ENCODE peak calls at places on chromosomes 12 and 14, in seven cellular contexts. C is kidney; M is Peyer's patch; W is MM.1S; Q is adipocyte; Y is naive thymus-derived CD4-positive, alpha-beta T cell; X is CD8-positive, alpha-beta T cell. R is an unnamed sample. For H3K4me1 and H3K9me3, the result is how much of the 10 kb centered on the place peaks cover.

GRCh38 chr12:7060353-7060954 is at the start of gene C1S:
- DNase-seq in W (no peak), M (peak), Y (no peak), Q (peak), X (no peak), C (peak), R (no peak)

GRCh38 chr14:71574976-71575375 is 357.3 kb upstream of the RGS6 start:
- DNase-seq in X (no peak), C (no peak), Q (peak), M (no peak), W (no peak), Y (no peak), R (no peak)

GRCh38 chr12:12461281-12461922 is 101.3 kb downstream of the DUSP16 start:
- DNase-seq in Y (no peak), Q (no peak), X (no peak), W (no peak), M (no peak), C (no peak), R (no peak)

GRCh38 chr12:39685854-39686608 is 66.4 kb upstream of the ABCD2 start:
- DNase-seq in Y (no peak), M (no peak), C (no peak), Q (no peak), W (no peak), X (no peak), R (peak)

GRCh38 chr12:100268835-100269564 is 2.0 kb downstream of the SCYL2 start:
- DNase-seq in M (no peak), X (no peak), Y (no peak), W (no peak), C (no peak), Q (peak), R (no peak)

GRCh38 chr12:4288296-4289019 is 14.9 kb downstream of the CCND2 start:
- DNase-seq in Y (no peak), W (no peak), Q (no peak), X (no peak), M (no peak), C (no peak), R (no peak)

GRCh38 chr12:104758771-104759170 is 199.3 kb downstream of the SLC41A2 start:
- DNase-seq in Q (no peak), C (no peak), X (no peak), Y (no peak), M (no peak), W (no peak), R (no peak)

GRCh38 chr14:60349663-60350365 is 100.8 kb downstream of the PPM1A start:
- DNase-seq in W (peak), Y (peak), M (peak), C (no peak), X (no peak), Q (peak), R (peak)

GRCh38 chr14:33848706-33849454 is 102.0 kb downstream of the EGLN3 start:
- DNase-seq in C (peak), Q (no peak), X (no peak), M (peak), Y (no peak), W (no peak), R (no peak)

GRCh38 chr14:32076278-32077080 is 625 bp upstream of the ARHGAP5 start:
- DNase-seq in Q (peak), M (peak), W (peak), X (peak), C (peak), Y (peak), R (peak)

GRCh38 chr12:76341436-76342030 is 6.7 kb downstream of the BBS10 start:
- DNase-seq in Y (no peak), W (no peak), Q (peak), X (no peak), M (no peak), C (no peak), R (no peak)

GRCh38 chr14:56702515-56702914 is 107.8 kb downstream of the OTX2 start:
- DNase-seq in M (no peak), W (no peak), Q (no peak), Y (no peak), C (no peak), X (no peak), R (no peak)

GRCh38 chr12:39887824-39888223 is 218.1 kb downstream of the SLC2A13 start:
- DNase-seq in X (no peak), M (no peak), W (no peak), C (no peak), Y (no peak), Q (no peak), R (no peak)

GRCh38 chr12:71565568-71565967 is 98.1 kb downstream of the ZFC3H1 start:
- DNase-seq in M (no peak), W (no peak), Q (no peak), C (no peak), X (no peak), Y (no peak), R (no peak)

DNA sequence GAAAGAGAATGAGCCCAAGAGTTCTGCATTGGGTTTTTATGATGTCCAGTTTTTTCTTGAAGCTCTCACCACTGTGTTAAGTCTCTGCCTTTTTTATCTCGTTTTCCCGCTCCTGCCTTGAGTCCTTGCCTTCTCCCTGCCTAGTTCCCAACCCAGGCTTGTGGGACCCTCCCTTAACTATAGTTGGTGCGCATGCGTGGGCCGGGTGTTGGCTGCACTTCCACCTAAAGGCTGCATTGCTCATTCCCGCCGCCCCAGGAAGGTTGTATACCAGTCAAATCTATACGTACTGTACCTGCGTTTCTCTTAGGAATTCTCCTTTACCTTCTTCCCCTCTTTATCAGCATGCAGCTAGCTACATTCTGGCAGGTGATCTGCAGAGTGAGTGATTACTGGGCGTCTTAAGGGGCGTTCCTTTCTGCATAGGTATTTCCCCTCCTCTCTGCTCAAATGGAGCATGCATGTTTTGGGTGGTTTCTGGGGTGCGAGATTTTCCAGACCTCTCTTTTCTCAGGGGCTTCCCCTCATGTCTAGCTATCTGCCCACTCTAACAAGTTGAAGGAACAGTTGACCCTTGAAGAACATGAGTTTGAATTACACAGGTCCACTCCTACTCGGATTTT is 6.6 kb upstream of the REP15 start:
- DNase-seq in M (no peak), W (no peak), Y (no peak), X (no peak), C (no peak), Q (no peak), R (no peak)
- H3K4me1 ChIP-seq in M (under half), W (under half), Y (under half), X (under half), C (under half), Q (under half), R (under half)

DNA sequence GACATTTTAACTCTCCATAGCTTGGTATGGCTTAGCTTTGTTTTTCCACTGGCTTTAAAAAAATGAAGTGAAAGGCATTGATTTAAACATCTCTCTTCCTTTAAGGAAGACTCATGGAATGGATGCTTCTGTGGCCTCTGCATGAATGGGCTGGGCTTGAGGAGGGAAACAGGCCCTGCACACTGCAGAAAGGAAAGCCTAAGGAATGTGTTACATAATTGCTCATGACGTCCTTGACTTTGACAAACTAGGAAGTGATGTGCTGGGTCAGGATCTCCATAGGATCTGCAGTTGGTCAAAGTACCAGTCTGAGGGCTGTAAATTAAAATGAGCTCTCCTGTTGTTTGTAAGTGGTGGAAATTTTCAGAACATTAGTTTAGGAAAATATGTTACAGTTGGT is 12.7 kb downstream of the SAMD4A start:
- DNase-seq in M (no peak), C (no peak), Q (peak), Y (no peak), X (no peak), W (no peak), R (no peak)
- H3K9me3 ChIP-seq in M (under half), C (under half), Q (under half), Y (under half), X (under half), W (under half), R (under half)

DNA sequence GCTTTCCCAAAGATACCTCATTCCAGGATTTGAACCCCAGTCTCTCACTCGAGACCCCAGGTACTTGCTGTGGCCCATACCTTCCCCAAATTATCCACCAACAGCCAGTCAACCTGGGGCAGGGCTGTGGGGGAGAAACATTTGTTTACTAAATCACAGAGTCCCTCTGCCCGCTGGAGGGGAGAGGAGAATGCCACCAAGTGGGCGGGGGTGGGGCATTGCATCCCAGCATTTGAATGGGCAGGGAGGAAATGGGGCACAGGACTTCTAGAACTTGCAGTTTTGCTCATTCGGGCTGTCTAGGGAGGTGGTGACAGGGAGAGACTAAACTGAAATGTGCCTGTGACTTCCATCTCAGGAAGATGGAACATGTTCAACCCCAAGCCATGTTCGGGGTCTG is 10.9 kb upstream of the SERPINA9 start:
- DNase-seq in M (no peak), X (no peak), Q (no peak), C (no peak), Y (no peak), W (no peak), R (no peak)
- H3K4me1 ChIP-seq in M (under half), X (under half), Q (under half), C (under half), Y (under half), W (under half), R (under half)

GRCh38 chr12:34358198-34358597 is 335.9 kb downstream of the ALG10 start:
- DNase-seq in Y (no peak), M (no peak), W (no peak), X (no peak), Q (no peak), C (no peak), R (no peak)
- H3K9me3 ChIP-seq in Y (under half), M (half or more), W (under half), X (under half), Q (under half), C (under half), R (half or more)

R was measured in CD4-positive, CD25-positive, alpha-beta regulatory T cell.